ENCODE peak calls at places on chromosomes 12 and 14, in seven cellular contexts. One of them, this sample, is unnamed.

GRCh38 chr14:100376751-100377171 is 53.6 kb downstream of the SLC25A47 start:
- DNase-seq in DMS79: no peak
- DNase-seq in Daoy: no peak
- DNase-seq in activated naive CD8-positive, alpha-beta T cell treated with anti-CD3 and anti-CD28 coated beads, Interleukin-2, amount 50 U/mL, for 16 hours: no peak
- DNase-seq in RCC 7860: peak
- DNase-seq in KBM-7: no peak
- DNase-seq in T-helper 9 cell: no peak
- DNase-seq in this sample: no peak

GRCh38 chr12:12721251-12721689 is 4.1 kb downstream of the CDKN1B start:
- DNase-seq in T-helper 9 cell: no peak
- DNase-seq in Daoy: no peak
- DNase-seq in KBM-7: peak
- DNase-seq in DMS79: no peak
- DNase-seq in activated naive CD8-positive, alpha-beta T cell treated with anti-CD3 and anti-CD28 coated beads, Interleukin-2, amount 50 U/mL, for 16 hours: no peak
- DNase-seq in RCC 7860: no peak
- DNase-seq in this sample: peak

GRCh38 chr14:54610051-54610977 is 43.4 kb downstream of the SAMD4A start:
- DNase-seq in RCC 7860: no peak
- DNase-seq in KBM-7: no peak
- DNase-seq in Daoy: no peak
- DNase-seq in activated naive CD8-positive, alpha-beta T cell treated with anti-CD3 and anti-CD28 coated beads, Interleukin-2, amount 50 U/mL, for 16 hours: no peak
- DNase-seq in T-helper 9 cell: no peak
- DNase-seq in DMS79: no peak
- DNase-seq in this sample: no peak

GRCh38 chr12:94140556-94140955 is 7.8 kb upstream of the PLXNC1 start:
- DNase-seq in T-helper 9 cell: peak
- DNase-seq in activated naive CD8-positive, alpha-beta T cell treated with anti-CD3 and anti-CD28 coated beads, Interleukin-2, amount 50 U/mL, for 16 hours: peak
- DNase-seq in Daoy: peak
- DNase-seq in RCC 7860: no peak
- DNase-seq in DMS79: no peak
- DNase-seq in KBM-7: peak
- DNase-seq in this sample: peak

GRCh38 chr12:76446090-76446489 is 97.9 kb upstream of the BBS10 start:
- DNase-seq in KBM-7: no peak
- DNase-seq in Daoy: no peak
- DNase-seq in activated naive CD8-positive, alpha-beta T cell treated with anti-CD3 and anti-CD28 coated beads, Interleukin-2, amount 50 U/mL, for 16 hours: no peak
- DNase-seq in RCC 7860: no peak
- DNase-seq in T-helper 9 cell: no peak
- DNase-seq in DMS79: no peak
- DNase-seq in this sample: no peak

GRCh38 chr14:74038015-74038859 is 19.1 kb downstream of the BBOF1 start:
- DNase-seq in KBM-7: peak
- DNase-seq in T-helper 9 cell: no peak
- DNase-seq in Daoy: peak
- DNase-seq in activated naive CD8-positive, alpha-beta T cell treated with anti-CD3 and anti-CD28 coated beads, Interleukin-2, amount 50 U/mL, for 16 hours: no peak
- DNase-seq in DMS79: peak
- DNase-seq in RCC 7860: peak
- DNase-seq in this sample: no peak

GRCh38 chr12:124385219-124385969 is 90.5 kb downstream of the RFLNA start:
- DNase-seq in KBM-7: no peak
- DNase-seq in RCC 7860: peak
- DNase-seq in activated naive CD8-positive, alpha-beta T cell treated with anti-CD3 and anti-CD28 coated beads, Interleukin-2, amount 50 U/mL, for 16 hours: no peak
- DNase-seq in DMS79: no peak
- DNase-seq in T-helper 9 cell: no peak
- DNase-seq in Daoy: peak
- DNase-seq in this sample: no peak

GRCh38 chr12:103773109-103773905 is 67.7 kb downstream of the NT5DC3 start:
- DNase-seq in T-helper 9 cell: no peak
- DNase-seq in Daoy: no peak
- DNase-seq in DMS79: peak
- DNase-seq in RCC 7860: no peak
- DNase-seq in activated naive CD8-positive, alpha-beta T cell treated with anti-CD3 and anti-CD28 coated beads, Interleukin-2, amount 50 U/mL, for 16 hours: no peak
- DNase-seq in KBM-7: no peak
- DNase-seq in this sample: no peak

GRCh38 chr12:52715416-52715815 is 12.1 kb upstream of the KRT77 start:
- DNase-seq in Daoy: peak
- DNase-seq in T-helper 9 cell: no peak
- DNase-seq in RCC 7860: no peak
- DNase-seq in activated naive CD8-positive, alpha-beta T cell treated with anti-CD3 and anti-CD28 coated beads, Interleukin-2, amount 50 U/mL, for 16 hours: no peak
- DNase-seq in KBM-7: no peak
- DNase-seq in DMS79: no peak
- DNase-seq in this sample: no peak

GRCh38 chr12:72432037-72432604 is 160.0 kb downstream of the TRHDE start:
- DNase-seq in activated naive CD8-positive, alpha-beta T cell treated with anti-CD3 and anti-CD28 coated beads, Interleukin-2, amount 50 U/mL, for 16 hours: no peak
- DNase-seq in RCC 7860: no peak
- DNase-seq in Daoy: no peak
- DNase-seq in KBM-7: no peak
- DNase-seq in T-helper 9 cell: no peak
- DNase-seq in DMS79: no peak
- DNase-seq in this sample: no peak

GRCh38 chr14:99224116-99224910 is 47.7 kb downstream of the BCL11B start:
- DNase-seq in RCC 7860: no peak
- DNase-seq in T-helper 9 cell: no peak
- DNase-seq in KBM-7: no peak
- DNase-seq in activated naive CD8-positive, alpha-beta T cell treated with anti-CD3 and anti-CD28 coated beads, Interleukin-2, amount 50 U/mL, for 16 hours: no peak
- DNase-seq in DMS79: no peak
- DNase-seq in Daoy: no peak
- DNase-seq in this sample: no peak

This sample was measured in T follicular helper cell.